ENCODE peak calls at places on chromosomes 3 and 15, in ten cellular contexts. Q is right lobe of liver, L is BJ, V is dorsolateral prefrontal cortex, Y is fibroblast of lung, S is SJCRH30, U is left lung, B is IMR-90, A is adrenal gland, I is astrocyte. F is an unnamed sample. For H3K27me3, the result is how much of the 10 kb centered on the place peaks cover.

GRCh38 chr3:27596334-27596841 is 112.2 kb upstream of the SLC4A7 start:
- DNase-seq in U (no peak), A (no peak), B (peak), Y (peak), I (peak), L (peak), Q (no peak), S (no peak), V (no peak), F (no peak)

GRCh38 chr15:74339371-74339770 is 28.1 kb downstream of the CYP11A1 start:
- DNase-seq in L (no peak), I (no peak), U (no peak), A (peak), V (no peak), S (no peak), Q (no peak), Y (no peak), B (no peak), F (no peak)

GRCh38 chr3:164320962-164321361 is 757.3 kb downstream of the SI start:
- DNase-seq in B (no peak), L (no peak), Q (no peak), S (no peak), I (no peak), Y (no peak), V (no peak), U (no peak), A (no peak), F (no peak)

GRCh38 chr3:155871746-155872158 is 1.3 kb downstream of the GMPS start:
- DNase-seq in A (no peak), I (peak), V (no peak), B (peak), U (no peak), L (no peak), Y (peak), S (no peak), Q (no peak), F (no peak)

GRCh38 chr15:68503791-68504720 is 72.1 kb upstream of the ITGA11 start:
- DNase-seq in I (peak), L (no peak), Y (peak), V (no peak), U (no peak), A (no peak), Q (no peak), B (peak), S (peak), F (no peak)

GRCh38 chr15:63605816-63606215 is 8.6 kb downstream of the FBXL22 start:
- DNase-seq in I (no peak), L (no peak), B (no peak), S (no peak), V (no peak), Q (no peak), A (no peak), Y (no peak), U (no peak), F (no peak)

GRCh38 chr3:120370463-120370862 is 21.3 kb upstream of the LRRC58 start:
- DNase-seq in A (no peak), S (no peak), V (no peak), B (no peak), L (no peak), Q (no peak), Y (no peak), U (no peak), I (no peak), F (no peak)

GRCh38 chr3:111864821-111865656 is 6.0 kb downstream of the PHLDB2 start:
- DNase-seq in Y (peak), L (peak), Q (no peak), S (peak), A (peak), B (peak), V (no peak), I (peak), U (no peak), F (no peak)

GRCh38 chr3:87867001-87867400 is 191.8 kb downstream of the CGGBP1 start:
- DNase-seq in A (no peak), Q (no peak), I (peak), V (no peak), B (no peak), S (no peak), Y (no peak), L (no peak), U (no peak), F (no peak)

GRCh38 chr3:151156618-151157216 is 46.3 kb downstream of the GPR171 start:
- DNase-seq in U (no peak), Q (no peak), Y (peak), S (peak), L (no peak), I (peak), B (peak), V (no peak), A (no peak), F (no peak)

GRCh38 chr15:94327356-94327936 is 96.1 kb downstream of the MCTP2 start:
- DNase-seq in A (no peak), Y (peak), S (peak), L (no peak), Q (no peak), U (no peak), B (peak), I (no peak), V (no peak), F (no peak)

GRCh38 chr3:87793322-87793877 is 265.4 kb downstream of the CGGBP1 start:
- DNase-seq in V (no peak), I (no peak), A (no peak), U (peak), Y (no peak), S (no peak), L (no peak), B (no peak), Q (no peak), F (no peak)

GRCh38 chr15:58726867-58727266 is 22.6 kb downstream of the ADAM10 start:
- DNase-seq in A (no peak), S (no peak), Y (no peak), I (no peak), L (no peak), V (no peak), B (no peak), U (no peak), Q (no peak), F (no peak)

GRCh38 chr3:149657458-149657795 is 398 bp downstream of the WWTR1 start:
- DNase-seq in I (peak), A (peak), S (no peak), U (no peak), V (no peak), B (peak), Q (no peak), Y (peak), L (no peak), F (peak)

GRCh38 chr15:62719316-62719715 is 323.2 kb upstream of the TPM1 start:
- DNase-seq in V (no peak), B (peak), Y (no peak), U (no peak), A (no peak), I (peak), Q (no peak), L (peak), S (no peak), F (no peak)

GRCh38 chr15:59186501-59186900 is 20.1 kb upstream of the LDHAL6B start:
- DNase-seq in Q (no peak), V (no peak), I (peak), A (no peak), B (peak), U (no peak), S (no peak), L (no peak), Y (peak), F (no peak)

DNA sequence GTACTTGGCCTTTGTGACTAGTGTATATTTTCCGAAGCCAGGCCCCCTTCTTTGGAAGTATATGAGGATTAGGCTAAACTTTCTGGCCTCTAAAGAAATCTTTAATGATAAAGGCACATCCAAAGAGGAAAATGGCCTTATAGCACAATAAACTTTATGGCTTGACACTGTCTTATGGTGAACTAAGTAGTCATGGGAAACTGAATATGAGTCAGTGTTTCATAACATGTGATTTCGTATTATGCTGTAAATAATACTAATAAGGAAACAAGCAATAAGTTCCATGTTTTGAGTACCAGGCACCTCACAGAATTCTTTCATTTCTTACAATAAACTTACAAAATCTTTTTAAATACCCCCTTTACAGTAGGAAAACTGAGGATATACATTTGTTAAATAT is 8.2 kb downstream of the ZPLD1 start:
- DNase-seq in U (no peak), Q (no peak), Y (peak), I (no peak), V (no peak), S (no peak), A (no peak), B (peak), L (no peak), F (no peak)
- H3K27me3 ChIP-seq in U (under half), Q (under half), Y (under half), I (under half), V (under half), S (under half), A (under half), B (under half), L (under half), F (under half)

GRCh38 chr15:76343313-76343996 is 6.9 kb downstream of the ISL2 start:
- DNase-seq in S (no peak), A (no peak), B (no peak), Y (no peak), V (no peak), Q (no peak), I (no peak), U (no peak), L (no peak), F (no peak)

GRCh38 chr15:76341366-76342045 is 4.9 kb downstream of the ISL2 start:
- DNase-seq in B (no peak), I (no peak), L (no peak), U (no peak), Q (no peak), S (no peak), V (no peak), Y (no peak), A (no peak), F (no peak)

GRCh38 chr15:76340802-76341365 is 4.3 kb downstream of the ISL2 start:
- DNase-seq in A (no peak), S (no peak), L (no peak), I (no peak), B (no peak), V (no peak), Q (peak), U (peak), Y (no peak), F (no peak)

GRCh38 chr15:76342046-76342381 is 5.4 kb downstream of the ISL2 start:
- DNase-seq in U (no peak), V (no peak), L (no peak), Y (no peak), A (no peak), B (no peak), S (no peak), I (no peak), Q (no peak), F (no peak)

DNA sequence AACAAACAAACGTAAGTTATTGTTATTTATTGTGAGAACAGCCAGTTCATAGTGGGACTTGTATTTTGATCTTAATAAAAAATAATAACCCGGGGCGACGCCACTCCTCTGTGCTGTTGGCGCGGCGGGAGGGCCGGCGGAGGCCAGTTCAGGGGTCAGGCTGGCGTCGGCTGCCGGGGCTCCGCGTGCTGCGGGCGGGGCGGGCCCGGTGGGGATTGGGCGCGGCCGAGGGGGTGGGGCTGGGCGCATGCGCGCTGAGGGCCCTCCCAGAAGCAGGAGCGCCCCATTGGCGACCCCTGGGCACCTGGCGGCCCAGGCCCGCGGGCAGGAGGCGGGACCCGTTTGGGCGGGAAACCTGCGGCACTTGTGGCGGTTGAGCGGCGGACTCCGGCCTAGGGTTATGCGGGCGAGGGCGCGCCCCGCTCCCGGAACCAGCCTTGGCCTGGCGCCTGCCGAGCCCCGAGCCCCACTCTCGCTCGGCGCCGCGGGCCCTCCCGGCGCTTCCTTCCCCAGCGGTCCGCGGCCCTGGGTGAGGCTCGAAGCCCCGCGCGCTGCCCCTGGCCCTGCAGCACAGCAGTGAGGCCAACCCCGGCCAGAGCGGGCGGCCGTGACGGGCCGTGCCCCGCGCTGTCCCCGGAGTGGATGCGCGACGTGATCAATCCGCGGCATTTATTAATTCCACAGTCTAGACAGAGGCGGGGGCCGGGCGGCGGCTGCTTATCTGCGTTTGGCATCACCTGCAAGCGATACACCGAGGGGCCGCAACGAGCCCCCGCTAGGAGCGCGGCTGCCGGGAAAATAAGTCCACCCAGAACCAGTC is 6.0 kb downstream of the ISL2 start:
- DNase-seq in B (no peak), I (no peak), S (no peak), A (no peak), Q (no peak), Y (no peak), U (peak), V (no peak), L (no peak), F (no peak)
- H3K27me3 ChIP-seq in B (under half), I (half or more), S (under half), A (half or more), Q (half or more), Y (half or more), U (half or more), V (half or more), L (under half), F (half or more)

DNA sequence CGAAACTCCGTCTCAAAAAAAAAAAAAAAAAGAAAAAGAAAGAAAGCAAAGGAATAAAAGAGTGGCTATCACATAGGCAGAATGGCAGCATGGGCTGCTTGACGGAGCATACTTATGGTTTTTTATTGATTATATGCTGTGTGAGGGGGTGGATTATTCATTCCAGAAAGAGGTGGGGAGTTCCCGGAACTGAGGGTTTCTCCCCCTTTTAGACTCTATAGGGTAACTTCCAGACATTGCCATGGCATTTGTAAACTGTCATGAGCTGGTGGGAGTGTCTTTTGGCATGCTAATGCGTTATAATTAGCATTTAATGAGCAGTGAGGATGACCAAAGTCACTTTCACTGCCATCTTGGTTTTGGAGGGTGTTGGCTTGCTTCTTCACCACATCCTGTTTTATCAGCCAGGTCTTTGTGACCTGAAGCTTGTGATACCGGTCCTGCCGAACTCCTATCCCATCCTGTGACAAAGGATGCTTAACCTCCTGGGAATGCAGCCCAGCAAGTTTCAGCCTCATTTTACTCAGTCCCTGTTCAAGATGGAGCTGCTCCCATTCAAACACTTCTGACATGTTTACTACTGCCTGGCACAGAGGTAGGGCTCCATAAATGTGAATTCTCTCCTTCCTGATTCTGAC is 15.8 kb upstream of the ABHD17C start:
- DNase-seq in I (no peak), S (no peak), Y (no peak), A (no peak), U (no peak), B (no peak), V (no peak), L (no peak), Q (no peak), F (no peak)
- H3K27me3 ChIP-seq in I (under half), S (under half), Y (under half), A (under half), U (under half), B (under half), V (under half), L (under half), Q (under half), F (half or more)

DNA sequence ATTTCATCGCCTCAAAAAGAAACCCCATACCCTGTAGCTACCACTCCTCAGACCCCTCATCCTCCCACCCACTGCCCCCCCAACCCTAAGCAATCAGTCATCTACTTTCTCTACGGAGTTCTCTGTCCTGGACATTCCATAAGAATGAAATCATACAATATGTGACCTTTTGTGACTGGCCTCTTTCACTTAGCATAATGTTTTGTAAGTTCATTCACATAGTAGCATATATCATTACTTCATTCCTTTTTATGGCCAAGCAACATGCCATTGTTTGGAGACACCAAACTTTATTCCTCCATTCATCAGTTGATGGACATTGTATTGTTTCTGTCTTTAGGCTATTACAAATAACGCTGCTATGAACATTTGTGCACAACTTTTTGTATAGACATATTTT is 64.2 kb downstream of the TNIK start:
- DNase-seq in U (no peak), Q (no peak), A (no peak), I (peak), V (no peak), B (peak), S (peak), Y (peak), L (no peak), F (no peak)
- H3K27me3 ChIP-seq in U (under half), Q (under half), A (under half), I (under half), V (under half), B (under half), S (under half), Y (under half), L (under half), F (under half)

DNA sequence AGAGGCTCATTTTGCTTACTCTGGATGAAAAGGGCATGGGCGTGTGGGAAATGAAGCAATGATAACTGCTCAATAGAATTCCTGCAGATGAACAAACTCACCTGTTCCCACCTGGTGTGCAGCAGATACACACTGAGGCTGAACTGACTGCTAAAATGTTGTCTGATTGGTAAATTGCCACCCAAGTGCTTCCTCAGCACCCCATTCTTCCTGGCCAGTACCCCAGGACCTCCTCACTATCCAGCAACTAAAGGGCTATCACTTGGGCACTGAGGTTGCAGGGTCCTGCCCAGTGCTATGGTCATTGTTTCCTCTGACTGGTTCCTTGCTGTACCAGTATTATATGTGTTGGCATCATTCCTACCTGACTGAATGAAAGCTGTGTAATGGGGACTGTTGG is 38.0 kb upstream of the DGKG start:
- DNase-seq in B (no peak), I (no peak), Q (no peak), S (no peak), U (no peak), A (no peak), Y (no peak), V (no peak), L (no peak), F (no peak)
- H3K27me3 ChIP-seq in B (under half), I (under half), Q (under half), S (under half), U (under half), A (under half), Y (under half), V (under half), L (under half), F (under half)

F was measured in left ventricle myocardium inferior.